ENCODE peak calls at places on chromosome 13, in six cellular contexts. H is PC-9, Z is neuronal stem cell, M is coronary artery, C is hepatocyte, V is fibroblast of lung. P is an unnamed sample.

GRCh38 chr13:47726394-47726793 is 274.7 kb downstream of the SUCLA2 start:
- DNase-seq in Z (no peak), V (no peak), M (no peak), C (no peak), H (no peak), P (no peak)

GRCh38 chr13:52980695-52981094 is 47.9 kb upstream of the OLFM4 start:
- DNase-seq in C (no peak), Z (no peak), M (no peak), V (no peak), H (no peak), P (no peak)

GRCh38 chr13:52869050-52869449 is 20.6 kb upstream of the PCDH8 start:
- DNase-seq in Z (no peak), M (no peak), V (no peak), H (no peak), C (no peak), P (no peak)

GRCh38 chr13:102693781-102694180 is 1.1 kb downstream of the METTL21C start:
- DNase-seq in V (peak), Z (no peak), H (no peak), C (no peak), M (no peak), P (no peak)

GRCh38 chr13:42073683-42074082 is 25.2 kb downstream of the DGKH start:
- DNase-seq in C (no peak), V (no peak), M (no peak), Z (no peak), H (no peak), P (no peak)

GRCh38 chr13:114089341-114089740 is 43.1 kb downstream of the RASA3 start:
- DNase-seq in Z (no peak), M (no peak), C (no peak), H (no peak), V (no peak), P (no peak)

GRCh38 chr13:36918246-36919060 is 1.6 kb downstream of the SMAD9 start:
- DNase-seq in V (peak), M (no peak), Z (no peak), H (no peak), C (no peak), P (no peak)

GRCh38 chr13:100040196-100040595 is 48.7 kb upstream of the PCCA start:
- DNase-seq in M (no peak), Z (no peak), V (no peak), H (no peak), C (no peak), P (no peak)

GRCh38 chr13:57988276-57988675 is 356.7 kb downstream of the PCDH17 start:
- DNase-seq in V (no peak), M (no peak), H (no peak), Z (no peak), C (no peak), P (no peak)

GRCh38 chr13:73835138-73835721 is 299.0 kb downstream of the KLF12 start:
- DNase-seq in H (no peak), C (peak), Z (peak), M (no peak), V (peak), P (no peak)

GRCh38 chr13:40770609-40770933 is 419 bp downstream of the MRPS31 start:
- DNase-seq in H (no peak), M (no peak), C (no peak), V (no peak), Z (no peak), P (no peak)

GRCh38 chr13:99822820-99823219 is 148.7 kb downstream of the ZIC5 start:
- DNase-seq in H (no peak), M (no peak), Z (no peak), V (no peak), C (no peak), P (no peak)

GRCh38 chr13:113628291-113629270 is 29.4 kb downstream of the ATP4B start:
- DNase-seq in Z (no peak), M (no peak), H (no peak), V (no peak), C (no peak), P (peak)

GRCh38 chr13:111965466-111966214 is 101.3 kb upstream of the SOX1 start:
- DNase-seq in V (no peak), C (no peak), M (no peak), Z (no peak), H (no peak), P (no peak)

GRCh38 chr13:40344270-40345148 is 321.9 kb downstream of the FOXO1 start:
- DNase-seq in M (no peak), H (no peak), V (peak), C (no peak), Z (no peak), P (no peak)

GRCh38 chr13:71320452-71320851 is 546.6 kb downstream of the DACH1 start:
- DNase-seq in H (no peak), M (no peak), Z (no peak), C (peak), V (peak), P (no peak)

GRCh38 chr13:36674337-36675212 is 755 bp downstream of the SERTM1 start:
- DNase-seq in H (no peak), Z (no peak), V (no peak), C (no peak), M (no peak), P (no peak)

GRCh38 chr13:99740261-99740979 is 231.1 kb downstream of the ZIC5 start:
- DNase-seq in Z (no peak), V (no peak), H (no peak), C (no peak), M (no peak), P (no peak)

GRCh38 chr13:103145476-103145875 is 79.3 kb upstream of the SLC10A2 start:
- DNase-seq in Z (no peak), H (peak), C (no peak), V (no peak), M (no peak), P (no peak)

GRCh38 chr13:86892330-86892729 is 778.8 kb upstream of the SLITRK5 start:
- DNase-seq in V (no peak), H (no peak), C (no peak), Z (no peak), M (no peak), P (no peak)

GRCh38 chr13:40611004-40611403 is 55.4 kb downstream of the FOXO1 start:
- DNase-seq in H (no peak), Z (no peak), V (no peak), C (no peak), M (no peak), P (no peak)

GRCh38 chr13:22278336-22278929 is 607.6 kb downstream of the FGF9 start:
- DNase-seq in C (peak), Z (peak), H (no peak), V (peak), M (no peak), P (no peak)

GRCh38 chr13:50629497-50629896 is 214.0 kb downstream of the DLEU7 start:
- DNase-seq in C (no peak), H (no peak), M (no peak), Z (no peak), V (peak), P (no peak)

GRCh38 chr13:106369091-106369490 is 166.4 kb downstream of the EFNB2 start:
- DNase-seq in Z (peak), V (no peak), H (no peak), M (no peak), C (no peak), P (no peak)

DNA sequence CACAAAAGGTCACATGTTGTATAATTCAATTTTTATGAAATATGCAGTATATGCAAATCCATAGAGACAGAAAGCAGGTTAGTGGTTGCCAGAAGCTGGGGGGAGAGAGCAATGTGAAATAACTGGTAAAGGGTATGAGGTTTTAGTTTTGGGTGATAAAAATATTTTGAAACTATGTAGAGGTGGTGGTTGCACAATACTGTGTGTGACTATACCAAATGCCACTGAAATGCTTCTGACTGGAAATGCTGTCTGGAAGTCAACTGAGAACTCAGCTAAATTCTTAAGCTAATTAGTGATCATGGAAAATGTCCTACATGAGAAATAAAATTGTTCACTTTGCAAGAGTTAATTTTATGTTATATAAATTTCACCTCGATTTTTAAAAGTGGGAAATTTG is 65.3 kb upstream of the RXFP2 start:
- DNase-seq in Z (no peak), H (no peak), V (no peak), C (no peak), M (no peak), P (no peak)
- H3K4me3 ChIP-seq in Z (no peak), H (no peak), V (no peak), C (no peak), M (no peak), P (no peak)

DNA sequence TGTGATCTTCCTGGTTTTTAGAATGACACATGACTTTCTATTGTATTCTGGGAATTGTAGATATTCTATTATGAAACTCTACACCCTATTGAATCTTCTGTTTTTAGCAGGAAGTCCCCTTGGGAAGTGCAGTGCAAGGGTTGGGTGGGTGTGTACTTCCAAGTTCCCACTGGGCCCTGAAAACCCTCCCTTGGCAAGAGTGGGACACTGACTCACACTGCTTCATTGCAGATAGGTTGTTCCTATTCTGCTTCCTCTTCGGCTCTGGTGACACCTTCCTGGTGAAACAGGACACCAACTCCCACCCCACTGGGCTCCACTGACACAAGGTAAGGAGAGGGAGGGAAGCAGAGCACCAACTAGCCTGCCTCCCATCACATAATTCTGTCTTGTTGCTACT is 121.8 kb downstream of the KCTD12 start:
- DNase-seq in C (no peak), M (peak), Z (no peak), H (no peak), V (peak), P (peak)
- H3K27ac ChIP-seq in C (no peak), M (no peak), Z (no peak), H (no peak), V (no peak), P (no peak)

GRCh38 chr13:34371645-34372044 is 553.7 kb downstream of the RFC3 start:
- DNase-seq in Z (no peak), M (no peak), C (no peak), V (no peak), H (no peak), P (no peak)

GRCh38 chr13:34371108-34371507 is 553.2 kb downstream of the RFC3 start:
- DNase-seq in M (no peak), Z (no peak), H (no peak), V (no peak), C (no peak), P (no peak)

GRCh38 chr13:34372581-34372980 is 554.6 kb downstream of the RFC3 start:
- DNase-seq in Z (no peak), M (no peak), V (no peak), H (no peak), C (no peak), P (no peak)

GRCh38 chr13:34376483-34376882 is 558.5 kb downstream of the RFC3 start:
- DNase-seq in Z (no peak), H (no peak), C (no peak), V (no peak), M (no peak), P (no peak)
- H3K4me3 ChIP-seq in Z (no peak), H (no peak), C (no peak), V (no peak), M (no peak), P (no peak)

GRCh38 chr13:30043631-30043925 is 193.2 kb upstream of the UBL3 start:
- DNase-seq in C (no peak), M (no peak), H (no peak), V (no peak), Z (no peak), P (no peak)
- H3K27ac ChIP-seq in C (no peak), M (no peak), H (no peak), V (no peak), Z (no peak), P (no peak)

GRCh38 chr13:98571955-98572662 is 4.8 kb downstream of the STK24 start:
- DNase-seq in H (peak), Z (no peak), C (peak), V (peak), M (no peak), P (no peak)

GRCh38 chr13:98567140-98567539 is 9.8 kb downstream of the STK24 start:
- DNase-seq in V (no peak), Z (no peak), M (no peak), C (no peak), H (no peak), P (no peak)

GRCh38 chr13:98575009-98575866 is 1.7 kb downstream of the STK24 start:
- DNase-seq in M (no peak), Z (no peak), H (peak), V (peak), C (no peak), P (no peak)

GRCh38 chr13:98575876-98576214 is 1.1 kb downstream of the STK24 start:
- DNase-seq in M (no peak), Z (no peak), H (no peak), V (no peak), C (no peak), P (no peak)

DNA sequence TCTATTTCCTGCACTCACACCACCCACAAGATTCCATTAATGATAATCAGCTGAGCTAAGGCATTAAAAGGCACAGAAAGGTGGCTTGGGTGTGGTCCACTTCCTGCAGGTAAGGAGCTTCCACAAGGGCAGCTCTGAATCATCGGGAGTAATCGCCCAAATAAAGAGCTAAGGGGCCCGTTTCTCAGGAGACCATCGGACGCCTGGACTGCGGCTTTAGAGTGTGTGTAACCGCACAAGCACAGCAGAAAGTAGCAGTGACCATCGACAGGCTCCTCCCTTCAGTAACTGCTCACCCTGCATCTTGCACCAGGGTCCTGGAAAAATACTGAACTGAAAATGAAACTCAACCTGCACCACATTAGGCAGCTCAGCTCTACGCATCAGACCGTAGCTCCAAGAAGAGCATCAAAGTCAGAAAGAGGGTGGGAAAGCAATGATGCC is 6.0 kb downstream of the STK24 start:
- DNase-seq in Z (no peak), C (peak), V (no peak), M (no peak), H (peak), P (no peak)
- H3K4me3 ChIP-seq in Z (no peak), C (no peak), V (no peak), M (peak), H (peak), P (no peak)

DNA sequence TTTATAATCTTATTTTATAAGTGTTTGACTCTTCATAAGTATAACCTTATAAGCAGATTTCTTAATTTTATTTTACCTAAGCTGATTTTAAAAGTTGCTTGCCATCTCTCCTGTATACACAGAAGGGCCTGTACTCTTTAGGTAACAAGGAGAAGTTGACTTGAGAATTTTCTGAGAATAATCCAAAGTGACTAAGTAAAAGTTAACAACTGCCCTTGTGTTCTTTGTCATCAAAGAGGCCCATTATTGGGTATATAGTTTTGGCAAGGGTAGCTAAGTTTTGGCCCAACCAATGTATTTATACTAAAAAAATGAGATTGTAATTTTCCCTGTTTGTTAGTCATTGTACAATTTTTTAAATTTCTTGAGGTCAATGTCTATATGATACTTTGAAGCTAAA is 3.2 kb downstream of the LCP1 start:
- DNase-seq in H (no peak), C (no peak), V (no peak), M (no peak), Z (no peak), P (no peak)
- H3K27ac ChIP-seq in H (no peak), C (no peak), V (no peak), M (no peak), Z (no peak), P (no peak)

GRCh38 chr13:109779074-109779473 is 7.3 kb downstream of the IRS2 start:
- DNase-seq in Z (no peak), H (no peak), V (no peak), M (no peak), C (no peak), P (no peak)
- H3K4me3 ChIP-seq in Z (no peak), H (peak), V (no peak), M (peak), C (no peak), P (peak)

GRCh38 chr13:30726192-30726591 is 9.2 kb upstream of the ALOX5AP start:
- DNase-seq in C (no peak), V (no peak), M (no peak), H (peak), Z (no peak), P (no peak)
- H3K27ac ChIP-seq in C (no peak), V (no peak), M (no peak), H (no peak), Z (no peak), P (no peak)

GRCh38 chr13:97562962-97563361 is 129.0 kb downstream of the RAP2A start:
- DNase-seq in M (no peak), C (no peak), V (no peak), Z (no peak), H (no peak), P (no peak)
- H3K4me3 ChIP-seq in M (no peak), C (no peak), V (no peak), Z (no peak), H (no peak), P (no peak)

GRCh38 chr13:110705826-110706569 is at the start of gene CARS2:
- DNase-seq in M (peak), Z (peak), V (peak), C (peak), H (peak), P (peak)
- H3K27ac ChIP-seq in M (peak), Z (peak), V (peak), C (peak), H (peak), P (peak)

P was measured in aorta.